ENCODE peak calls at places on chromosome 19, in seven cellular contexts. K is Caco-2, F is colonic mucosa, M is left lung, J is psoas muscle, S is mammary epithelial cell, Z is heart right ventricle. I is an unnamed sample. For H3K4me1 and H3K9me3, the result is how much of the 10 kb centered on the place peaks cover.

GRCh38 chr19:4652075-4652474 is 12.8 kb downstream of the TNFAIP8L1 start:
- DNase-seq in K (no peak), M (no peak), F (no peak), J (no peak), S (no peak), Z (no peak), I (no peak)

GRCh38 chr19:50371914-50372475 is 4.3 kb upstream of the NR1H2 start:
- DNase-seq in J (no peak), M (no peak), Z (no peak), K (no peak), F (no peak), S (no peak), I (no peak)

GRCh38 chr19:15101479-15102082 is 5.6 kb upstream of the SYDE1 start:
- DNase-seq in J (no peak), S (peak), F (peak), Z (no peak), M (no peak), K (no peak), I (peak)

GRCh38 chr19:45782162-45782623 is at the start of gene DMPK:
- DNase-seq in M (no peak), J (peak), S (peak), Z (peak), F (no peak), K (peak), I (no peak)

GRCh38 chr19:11306337-11306736 is 10.4 kb downstream of the TSPAN16 start:
- DNase-seq in J (no peak), M (no peak), S (no peak), K (no peak), F (no peak), Z (no peak), I (peak)

GRCh38 chr19:2216361-2217225 is 19.5 kb downstream of the PLEKHJ1 start:
- DNase-seq in Z (no peak), J (no peak), S (no peak), M (no peak), K (no peak), F (no peak), I (no peak)

GRCh38 chr19:35021596-35021995 is 8.7 kb upstream of the SCN1B start:
- DNase-seq in F (no peak), J (no peak), S (no peak), K (no peak), M (no peak), Z (no peak), I (no peak)

GRCh38 chr19:6740589-6741348 is 1.3 kb downstream of the TRIP10 start:
- DNase-seq in F (peak), K (peak), Z (peak), J (peak), S (peak), M (peak), I (peak)

GRCh38 chr19:29122185-29122584 is 90.8 kb downstream of the UQCRFS1 start:
- DNase-seq in F (no peak), K (no peak), Z (no peak), S (no peak), J (no peak), M (no peak), I (no peak)

GRCh38 chr19:18023596-18024212 is 15.7 kb downstream of the ARRDC2 start:
- DNase-seq in Z (peak), J (peak), F (peak), K (no peak), S (no peak), M (peak), I (peak)

GRCh38 chr19:49362048-49362925 is at the start of gene TEAD2:
- DNase-seq in S (peak), F (peak), Z (peak), J (peak), K (peak), M (peak), I (peak)

GRCh38 chr19:11268783-11269267 is 6.5 kb upstream of the DOCK6 start:
- DNase-seq in K (no peak), F (peak), Z (peak), S (peak), J (peak), M (no peak), I (no peak)

GRCh38 chr19:19021115-19021514 is 12.2 kb downstream of the SUGP2 start:
- DNase-seq in Z (no peak), F (no peak), M (no peak), K (no peak), S (no peak), J (no peak), I (no peak)

GRCh38 chr19:19386373-19386869 is 19.1 kb upstream of the GATAD2A start:
- DNase-seq in J (no peak), Z (no peak), F (no peak), M (no peak), K (no peak), S (no peak), I (no peak)

GRCh38 chr19:10797078-10797477 is 38.9 kb downstream of the TMED1 start:
- DNase-seq in F (no peak), M (no peak), S (no peak), J (no peak), K (no peak), Z (no peak), I (no peak)

GRCh38 chr19:56193981-56194380 is 3.6 kb downstream of the ZSCAN5B start:
- DNase-seq in K (no peak), M (no peak), J (no peak), F (no peak), S (no peak), Z (no peak), I (no peak)

GRCh38 chr19:18507727-18508440 is 14.0 kb downstream of the ELL start:
- DNase-seq in Z (peak), K (no peak), S (no peak), F (peak), M (no peak), J (peak), I (peak)

GRCh38 chr19:16025108-16026101 is 50.9 kb upstream of the TPM4 start:
- DNase-seq in K (peak), F (no peak), S (peak), J (no peak), M (no peak), Z (no peak), I (no peak)

GRCh38 chr19:55638864-55639359 is 1.9 kb upstream of the ZNF580 start:
- DNase-seq in J (peak), Z (peak), M (no peak), F (no peak), K (peak), S (no peak), I (peak)

GRCh38 chr19:7191946-7192691 is 102.1 kb downstream of the INSR start:
- DNase-seq in J (no peak), M (no peak), K (no peak), Z (no peak), F (no peak), S (no peak), I (no peak)

GRCh38 chr19:34120846-34121639 is 51.3 kb upstream of the LSM14A start:
- DNase-seq in F (peak), J (no peak), K (no peak), M (no peak), Z (no peak), S (peak), I (no peak)

GRCh38 chr19:632228-633067 is 889 bp downstream of the POLRMT start:
- DNase-seq in J (no peak), M (no peak), Z (no peak), S (peak), F (peak), K (peak), I (peak)

GRCh38 chr19:17510220-17510993 is 1.0 kb upstream of the PGLS start:
- DNase-seq in K (no peak), J (no peak), Z (no peak), M (no peak), S (no peak), F (no peak), I (no peak)

GRCh38 chr19:33005440-33005839 is 33.4 kb downstream of the FAAP24 start:
- DNase-seq in M (no peak), Z (no peak), F (no peak), K (no peak), S (no peak), J (no peak), I (no peak)

GRCh38 chr19:39074205-39074692 is 9.9 kb upstream of the ACP7 start:
- DNase-seq in Z (no peak), M (no peak), J (no peak), S (no peak), K (no peak), F (no peak), I (no peak)
- H3K4me1 ChIP-seq in Z (under half), M (under half), J (under half), S (under half), K (under half), F (under half), I (under half)

GRCh38 chr19:42325308-42325895 is at the start of gene MEGF8:
- DNase-seq in S (peak), K (peak), M (peak), J (peak), Z (peak), F (peak), I (peak)

GRCh38 chr19:42323473-42323851 is 2.0 kb upstream of the MEGF8 start:
- DNase-seq in Z (no peak), J (no peak), S (no peak), F (peak), K (no peak), M (no peak), I (no peak)

GRCh38 chr19:42323852-42324654 is 1.4 kb upstream of the MEGF8 start:
- DNase-seq in S (no peak), F (no peak), J (no peak), M (no peak), K (no peak), Z (no peak), I (peak)

GRCh38 chr19:42325896-42326771 is 699 bp downstream of the MEGF8 start:
- DNase-seq in S (peak), M (no peak), K (no peak), J (peak), F (peak), Z (no peak), I (peak)

DNA sequence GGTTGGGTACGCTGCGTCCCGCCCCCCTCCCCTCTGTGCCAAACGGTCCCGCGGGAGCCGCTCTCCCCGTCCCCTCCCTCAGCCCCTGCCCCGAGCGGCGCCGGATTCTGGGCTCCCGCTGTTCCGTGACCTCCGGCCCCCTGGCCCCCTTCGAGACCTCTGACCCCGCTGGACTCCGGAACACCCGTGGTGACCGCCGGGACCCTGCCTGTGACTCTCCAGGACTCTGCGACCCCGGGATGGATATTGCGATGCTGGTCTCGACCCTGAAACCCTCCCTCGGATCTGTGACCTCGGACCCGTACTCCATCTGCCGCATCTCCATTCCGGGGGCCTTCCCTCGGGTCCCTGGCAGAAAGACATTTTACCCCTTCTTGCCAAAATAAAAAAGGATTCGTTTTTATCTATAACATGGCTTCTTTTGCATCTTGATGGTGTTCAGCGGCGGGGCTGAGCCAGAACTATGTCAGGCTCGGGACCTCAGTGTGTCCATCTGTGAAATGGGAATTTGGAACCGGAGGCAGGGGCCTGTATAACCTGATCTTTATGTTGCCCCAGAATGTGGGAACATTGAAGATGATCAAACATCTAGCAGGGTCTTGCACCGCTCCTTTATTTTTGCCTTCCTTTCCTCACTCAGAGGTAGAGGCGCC is 654 bp upstream of the MEGF8 start:
- DNase-seq in J (no peak), K (no peak), S (no peak), Z (no peak), F (peak), M (no peak), I (peak)
- TF ChIP-seq CTCF in J (peak), K (no peak), S (no peak), Z (no peak), F (no peak), M (no peak), I (no peak)

DNA sequence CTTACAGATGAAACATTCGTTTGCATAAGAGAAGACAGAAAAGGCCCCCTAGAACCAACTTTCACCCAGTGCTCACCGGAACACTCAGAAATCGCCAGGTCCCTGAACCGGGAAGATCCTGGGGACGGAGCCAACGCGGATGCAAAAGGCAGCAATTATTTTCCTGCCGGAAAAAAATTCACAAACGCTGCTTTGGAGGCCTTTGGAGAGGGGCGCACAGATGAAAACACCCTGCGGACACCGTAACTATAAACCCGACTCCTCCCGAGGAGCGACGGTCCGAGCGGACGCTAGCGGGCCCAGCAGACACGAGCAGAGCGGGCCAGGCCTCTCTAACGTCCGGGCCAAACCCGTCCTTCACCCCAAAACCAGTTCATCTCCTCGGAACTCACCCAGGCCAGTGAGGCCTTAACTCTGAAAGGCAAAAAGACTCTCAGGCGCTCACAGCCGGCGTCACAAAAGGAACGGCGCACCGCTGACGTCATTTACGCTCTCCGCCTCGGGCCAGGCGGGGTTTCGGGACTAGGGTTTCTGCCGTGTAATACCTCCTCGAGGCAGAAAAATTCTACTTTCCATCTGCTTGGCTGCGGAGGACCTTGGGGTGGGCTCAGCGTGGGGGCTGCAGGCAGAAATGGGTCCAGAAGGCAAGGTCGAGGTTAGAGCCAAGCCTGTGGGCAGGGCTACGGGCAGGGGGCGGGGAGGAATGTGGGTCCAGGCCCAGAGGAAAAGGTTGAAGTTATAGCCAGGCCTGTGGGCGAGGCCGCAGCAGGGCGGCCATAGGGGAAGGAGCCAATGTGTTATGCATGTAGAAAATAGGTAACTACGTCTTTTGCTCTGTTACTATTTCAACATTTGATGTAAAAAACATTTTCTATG is at the start of gene ZNF426:
- DNase-seq in Z (peak), K (peak), F (peak), J (peak), M (peak), S (peak), I (peak)
- H3K9me3 ChIP-seq in Z (under half), K (under half), F (under half), J (under half), M (under half), S (under half), I (under half)

GRCh38 chr19:3368441-3368795 is 2.0 kb downstream of the NFIC start:
- DNase-seq in Z (no peak), J (peak), M (no peak), K (no peak), S (no peak), F (no peak), I (no peak)

GRCh38 chr19:3370728-3371591 is 4.6 kb downstream of the NFIC start:
- DNase-seq in M (no peak), S (no peak), Z (no peak), K (no peak), J (peak), F (no peak), I (no peak)

GRCh38 chr19:3370214-3370720 is 3.9 kb downstream of the NFIC start:
- DNase-seq in M (no peak), Z (no peak), S (no peak), K (no peak), F (no peak), J (peak), I (no peak)

GRCh38 chr19:3368848-3369336 is 2.5 kb downstream of the NFIC start:
- DNase-seq in S (peak), M (no peak), J (no peak), F (no peak), K (no peak), Z (no peak), I (no peak)

DNA sequence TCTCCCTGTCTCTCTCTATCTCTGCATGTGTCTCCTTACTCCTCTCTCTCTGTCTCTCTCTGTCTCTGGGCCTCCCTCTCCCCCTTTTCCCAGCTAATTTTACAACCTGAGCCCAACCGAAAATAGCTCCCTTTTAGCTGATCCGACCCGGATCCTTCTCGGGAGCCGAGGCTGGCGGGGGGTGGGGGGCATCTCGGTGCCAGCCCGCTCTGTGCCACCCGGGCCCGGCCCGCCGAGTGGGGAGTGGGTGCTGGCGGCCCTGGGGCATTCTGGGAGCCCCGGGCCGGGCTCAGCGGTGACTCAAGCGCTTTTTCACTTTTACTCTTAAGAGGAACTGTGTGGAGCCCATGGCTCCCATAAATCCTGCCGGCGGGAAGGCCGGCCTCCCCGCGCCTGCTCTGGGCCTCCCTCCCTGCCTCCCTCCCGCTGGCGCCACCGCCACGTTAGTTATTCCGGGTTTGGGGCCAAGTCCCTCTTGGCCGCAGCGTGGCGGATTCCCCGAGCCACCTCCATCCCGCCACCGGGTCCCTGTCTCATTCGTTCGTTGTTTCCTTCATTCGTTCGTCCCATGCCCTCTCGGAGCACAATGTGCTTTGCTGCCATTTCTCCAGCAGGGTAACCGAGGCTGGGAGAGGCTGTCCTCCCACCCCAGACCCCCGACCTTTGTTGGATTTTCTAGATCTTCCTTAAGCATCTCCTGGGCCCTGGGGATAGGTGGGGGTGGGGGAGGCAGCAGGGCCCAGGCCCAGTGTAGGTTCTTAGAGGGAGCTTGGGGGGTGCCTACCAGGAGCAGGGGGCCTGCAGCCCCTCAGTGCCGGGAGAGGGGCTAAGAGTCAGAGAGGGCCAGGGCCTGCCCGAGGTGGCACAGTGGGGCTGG is 3.2 kb downstream of the NFIC start:
- DNase-seq in M (peak), J (peak), F (peak), Z (peak), K (no peak), S (peak), I (peak)
- H3K4me1 ChIP-seq in M (under half), J (under half), F (under half), Z (half or more), K (under half), S (under half), I (under half)

GRCh38 chr19:30699871-30700280 is 327.7 kb downstream of the ZNF536 start:
- DNase-seq in J (no peak), F (no peak), S (no peak), Z (no peak), K (no peak), M (no peak), I (no peak)

GRCh38 chr19:30694156-30694555 is 322.0 kb downstream of the ZNF536 start:
- DNase-seq in S (no peak), M (no peak), Z (no peak), K (no peak), J (no peak), F (no peak), I (no peak)

GRCh38 chr19:30695171-30695875 is 323.1 kb downstream of the ZNF536 start:
- DNase-seq in J (no peak), F (no peak), K (no peak), S (no peak), Z (no peak), M (no peak), I (no peak)

GRCh38 chr19:30693179-30693578 is 321.0 kb downstream of the ZNF536 start:
- DNase-seq in F (no peak), Z (no peak), M (no peak), K (no peak), J (no peak), S (no peak), I (no peak)

DNA sequence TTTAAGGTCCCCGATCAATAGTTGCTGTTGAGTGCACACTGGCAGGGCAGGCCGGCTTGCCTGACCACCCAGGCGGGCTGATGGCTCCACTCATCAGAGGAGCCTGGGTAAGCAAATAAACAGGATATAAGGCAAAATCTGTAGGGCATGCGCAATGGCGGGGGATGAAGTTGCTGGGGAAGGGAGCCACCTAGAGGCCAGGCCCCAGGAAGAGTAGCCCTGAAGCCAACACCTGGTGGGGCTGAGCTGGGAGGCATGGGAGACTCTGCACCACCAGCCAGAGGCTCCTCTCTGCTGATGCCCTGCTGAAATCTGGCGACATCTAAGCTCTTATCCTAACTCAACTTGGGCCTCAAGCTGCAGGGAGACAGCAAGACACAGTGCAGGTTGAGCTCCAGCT is 324.3 kb downstream of the ZNF536 start:
- DNase-seq in M (no peak), F (no peak), K (no peak), Z (no peak), S (no peak), J (no peak), I (no peak)
- TF ChIP-seq CTCF in M (no peak), F (no peak), K (peak), Z (peak), S (no peak), J (no peak), I (no peak)

DNA sequence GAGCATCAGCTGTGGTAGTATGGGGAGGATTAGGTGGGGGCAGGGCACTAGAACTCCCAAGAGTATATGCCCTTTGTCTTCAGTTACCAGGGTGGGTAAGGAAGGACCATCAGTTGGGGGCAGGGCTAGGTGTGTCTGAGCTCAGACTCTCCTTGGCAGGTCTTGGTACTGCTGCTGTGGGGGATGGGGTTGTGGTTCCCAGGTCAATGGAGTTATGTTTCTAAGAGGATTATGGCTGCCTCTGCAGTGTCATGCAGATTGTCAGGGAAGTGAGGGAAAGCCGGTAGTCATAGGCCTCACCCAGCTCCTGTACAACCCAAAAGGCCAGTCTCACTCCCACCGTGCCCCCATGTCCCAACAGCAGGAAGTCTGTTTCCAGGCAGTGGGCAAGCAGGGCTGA is 8.8 kb upstream of the ZNF578 start:
- DNase-seq in K (no peak), F (no peak), M (no peak), J (no peak), Z (no peak), S (no peak), I (no peak)
- H3K9me3 ChIP-seq in K (under half), F (under half), M (under half), J (under half), Z (under half), S (under half), I (half or more)

GRCh38 chr19:53878786-53879144 is 3.2 kb upstream of the PRKCG start:
- DNase-seq in J (no peak), S (no peak), K (no peak), Z (no peak), M (no peak), F (no peak), I (no peak)
- H3K4me1 ChIP-seq in J (under half), S (under half), K (under half), Z (half or more), M (under half), F (under half), I (under half)

GRCh38 chr19:13796301-13797057 is 1.2 kb downstream of the ZSWIM4 start:
- DNase-seq in K (no peak), F (peak), S (peak), M (peak), Z (peak), J (peak), I (peak)
- TF ChIP-seq CTCF in K (no peak), F (no peak), S (no peak), M (no peak), Z (peak), J (no peak), I (no peak)

I was measured in mucosa of descending colon.